ENCODE peak calls at places on chromosomes 12 and 14, in eight cellular contexts. One of them, this sample, is unnamed.

GRCh38 chr12:53381739-53382630 is 2.0 kb downstream of the SP1 start:
- DNase-seq in hepatocyte: peak
- DNase-seq in osteoblast: peak
- DNase-seq in fibroblast of lung: peak
- DNase-seq in SK-N-SH: no peak
- DNase-seq in H9: peak
- DNase-seq in endothelial cell of umbilical vein: peak
- DNase-seq in HCT116: no peak
- DNase-seq in this sample: peak

GRCh38 chr14:97709552-97709951 is 912.4 kb downstream of the VRK1 start:
- DNase-seq in HCT116: no peak
- DNase-seq in hepatocyte: no peak
- DNase-seq in H9: no peak
- DNase-seq in fibroblast of lung: no peak
- DNase-seq in endothelial cell of umbilical vein: no peak
- DNase-seq in SK-N-SH: no peak
- DNase-seq in osteoblast: no peak
- DNase-seq in this sample: no peak

GRCh38 chr12:95637010-95637409 is 85.7 kb upstream of the USP44 start:
- DNase-seq in osteoblast: no peak
- DNase-seq in H9: no peak
- DNase-seq in fibroblast of lung: no peak
- DNase-seq in HCT116: no peak
- DNase-seq in endothelial cell of umbilical vein: no peak
- DNase-seq in SK-N-SH: no peak
- DNase-seq in hepatocyte: no peak
- DNase-seq in this sample: no peak

GRCh38 chr14:22185191-22185590 is 403.8 kb downstream of the DAD1 start:
- DNase-seq in osteoblast: no peak
- DNase-seq in endothelial cell of umbilical vein: peak
- DNase-seq in HCT116: no peak
- DNase-seq in fibroblast of lung: peak
- DNase-seq in hepatocyte: no peak
- DNase-seq in H9: no peak
- DNase-seq in SK-N-SH: no peak
- DNase-seq in this sample: no peak

GRCh38 chr12:105092336-105092735 is 8.1 kb upstream of the ALDH1L2 start:
- DNase-seq in hepatocyte: peak
- DNase-seq in H9: peak
- DNase-seq in fibroblast of lung: no peak
- DNase-seq in HCT116: no peak
- DNase-seq in osteoblast: no peak
- DNase-seq in SK-N-SH: no peak
- DNase-seq in endothelial cell of umbilical vein: no peak
- DNase-seq in this sample: no peak

GRCh38 chr14:100536721-100537700 is 50.2 kb downstream of the BEGAIN start:
- DNase-seq in endothelial cell of umbilical vein: no peak
- DNase-seq in fibroblast of lung: no peak
- DNase-seq in osteoblast: peak
- DNase-seq in HCT116: no peak
- DNase-seq in H9: peak
- DNase-seq in SK-N-SH: peak
- DNase-seq in hepatocyte: no peak
- DNase-seq in this sample: no peak

GRCh38 chr12:95694148-95694547 is 96.4 kb downstream of the NTN4 start:
- DNase-seq in SK-N-SH: no peak
- DNase-seq in HCT116: no peak
- DNase-seq in H9: no peak
- DNase-seq in hepatocyte: no peak
- DNase-seq in endothelial cell of umbilical vein: no peak
- DNase-seq in osteoblast: no peak
- DNase-seq in fibroblast of lung: peak
- DNase-seq in this sample: no peak

GRCh38 chr14:19895282-19895681 is 20.3 kb downstream of the OR4K2 start:
- DNase-seq in SK-N-SH: no peak
- DNase-seq in osteoblast: no peak
- DNase-seq in fibroblast of lung: no peak
- DNase-seq in H9: no peak
- DNase-seq in HCT116: no peak
- DNase-seq in endothelial cell of umbilical vein: no peak
- DNase-seq in hepatocyte: no peak
- DNase-seq in this sample: no peak

GRCh38 chr12:82383930-82384513 is 25.7 kb downstream of the METTL25 start:
- DNase-seq in H9: no peak
- DNase-seq in SK-N-SH: no peak
- DNase-seq in HCT116: no peak
- DNase-seq in endothelial cell of umbilical vein: peak
- DNase-seq in fibroblast of lung: peak
- DNase-seq in hepatocyte: no peak
- DNase-seq in osteoblast: no peak
- DNase-seq in this sample: no peak

GRCh38 chr12:106590601-106591000 is 7.8 kb downstream of the RFX4 start:
- DNase-seq in fibroblast of lung: no peak
- DNase-seq in H9: no peak
- DNase-seq in osteoblast: no peak
- DNase-seq in endothelial cell of umbilical vein: no peak
- DNase-seq in HCT116: no peak
- DNase-seq in hepatocyte: no peak
- DNase-seq in SK-N-SH: no peak
- DNase-seq in this sample: no peak

GRCh38 chr14:74507085-74507484 is 13.5 kb downstream of the ISCA2 start:
- DNase-seq in H9: no peak
- DNase-seq in endothelial cell of umbilical vein: no peak
- DNase-seq in fibroblast of lung: no peak
- DNase-seq in hepatocyte: no peak
- DNase-seq in SK-N-SH: no peak
- DNase-seq in HCT116: no peak
- DNase-seq in osteoblast: no peak
- DNase-seq in this sample: no peak

GRCh38 chr12:12733118-12733517 is 15.9 kb downstream of the CDKN1B start:
- DNase-seq in HCT116: no peak
- DNase-seq in hepatocyte: no peak
- DNase-seq in osteoblast: no peak
- DNase-seq in fibroblast of lung: no peak
- DNase-seq in H9: no peak
- DNase-seq in SK-N-SH: no peak
- DNase-seq in endothelial cell of umbilical vein: no peak
- DNase-seq in this sample: no peak

GRCh38 chr14:31964979-31965734 is 111.9 kb upstream of the ARHGAP5 start:
- DNase-seq in endothelial cell of umbilical vein: no peak
- DNase-seq in hepatocyte: no peak
- DNase-seq in SK-N-SH: no peak
- DNase-seq in HCT116: no peak
- DNase-seq in osteoblast: no peak
- DNase-seq in H9: no peak
- DNase-seq in fibroblast of lung: peak
- DNase-seq in this sample: no peak

GRCh38 chr12:7068240-7068993 is 7.9 kb downstream of the C1S start:
- DNase-seq in SK-N-SH: no peak
- DNase-seq in H9: no peak
- DNase-seq in endothelial cell of umbilical vein: no peak
- DNase-seq in osteoblast: no peak
- DNase-seq in hepatocyte: peak
- DNase-seq in fibroblast of lung: peak
- DNase-seq in HCT116: no peak
- DNase-seq in this sample: no peak

GRCh38 chr12:72296389-72296788 is 24.2 kb downstream of the TRHDE start:
- DNase-seq in fibroblast of lung: peak
- DNase-seq in hepatocyte: peak
- DNase-seq in H9: no peak
- DNase-seq in SK-N-SH: no peak
- DNase-seq in HCT116: peak
- DNase-seq in osteoblast: no peak
- DNase-seq in endothelial cell of umbilical vein: no peak
- DNase-seq in this sample: no peak

GRCh38 chr12:12718853-12719252 is 1.7 kb downstream of the CDKN1B start:
- DNase-seq in HCT116: no peak
- DNase-seq in hepatocyte: no peak
- DNase-seq in SK-N-SH: no peak
- DNase-seq in endothelial cell of umbilical vein: peak
- DNase-seq in osteoblast: no peak
- DNase-seq in H9: no peak
- DNase-seq in fibroblast of lung: peak
- DNase-seq in this sample: peak

GRCh38 chr12:10301103-10301502 is 6.6 kb upstream of the KLRD1 start:
- DNase-seq in H9: no peak
- DNase-seq in osteoblast: no peak
- DNase-seq in endothelial cell of umbilical vein: no peak
- DNase-seq in SK-N-SH: no peak
- DNase-seq in fibroblast of lung: peak
- DNase-seq in hepatocyte: no peak
- DNase-seq in HCT116: no peak
- DNase-seq in this sample: no peak

GRCh38 chr14:99271951-99272668 is at the start of gene BCL11B:
- DNase-seq in endothelial cell of umbilical vein: peak
- DNase-seq in H9: peak
- DNase-seq in hepatocyte: peak
- DNase-seq in HCT116: peak
- DNase-seq in fibroblast of lung: peak
- DNase-seq in osteoblast: peak
- DNase-seq in SK-N-SH: peak
- DNase-seq in this sample: peak
- H2AFZ ChIP-seq in endothelial cell of umbilical vein: peak
- H2AFZ ChIP-seq in H9: no peak
- H2AFZ ChIP-seq in hepatocyte: peak
- H2AFZ ChIP-seq in HCT116: peak
- H2AFZ ChIP-seq in fibroblast of lung: no peak
- H2AFZ ChIP-seq in osteoblast: peak
- H2AFZ ChIP-seq in SK-N-SH: peak
- H2AFZ ChIP-seq in this sample: peak

DNA sequence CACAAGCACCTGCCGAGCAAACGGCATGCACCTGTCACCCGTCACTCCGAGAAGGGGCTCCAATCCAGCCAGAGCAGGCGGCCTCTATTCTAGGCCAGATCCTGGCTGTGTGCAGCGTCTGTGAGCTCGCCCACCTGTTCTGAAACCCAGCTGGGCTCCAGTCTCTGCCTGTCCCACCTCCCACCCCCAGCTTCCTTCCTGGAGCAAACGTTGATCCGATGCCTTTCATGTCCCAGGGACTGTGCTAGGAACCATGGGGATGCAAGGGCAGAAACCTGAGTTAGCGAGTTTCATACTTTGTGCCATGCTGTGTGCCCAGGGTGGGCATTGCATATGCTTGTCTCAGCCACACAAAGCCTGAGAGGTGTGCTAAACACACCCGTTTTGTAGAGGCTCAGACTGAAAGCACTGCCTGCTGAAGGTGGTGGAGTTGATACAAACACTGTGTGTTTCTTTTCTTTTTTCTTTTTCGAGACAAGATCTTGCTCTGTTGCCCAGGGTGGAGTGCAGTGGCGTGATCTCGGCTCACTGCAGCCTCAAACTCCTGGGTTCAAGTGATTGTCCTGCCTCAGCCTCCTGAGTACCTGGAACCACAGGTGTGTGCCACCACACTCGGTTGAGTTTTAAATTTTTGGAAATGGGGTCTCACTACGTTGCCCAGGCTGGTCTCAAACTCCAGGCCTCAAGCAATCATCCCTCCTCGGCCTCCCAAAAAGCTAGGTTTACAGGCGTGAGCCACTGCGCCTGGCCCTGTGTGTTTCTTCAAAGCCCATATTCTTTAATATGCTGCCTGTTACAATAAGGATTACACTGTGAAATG is 84.1 kb upstream of the MED13L start:
- DNase-seq in fibroblast of lung: no peak
- DNase-seq in osteoblast: no peak
- DNase-seq in SK-N-SH: no peak
- DNase-seq in H9: no peak
- DNase-seq in HCT116: no peak
- DNase-seq in endothelial cell of umbilical vein: no peak
- DNase-seq in hepatocyte: no peak
- DNase-seq in this sample: peak
- TF ChIP-seq CTCF in fibroblast of lung: no peak
- TF ChIP-seq CTCF in osteoblast: no peak
- TF ChIP-seq CTCF in SK-N-SH: no peak
- TF ChIP-seq CTCF in H9: no peak
- TF ChIP-seq CTCF in HCT116: no peak
- TF ChIP-seq CTCF in endothelial cell of umbilical vein: no peak
- TF ChIP-seq CTCF in hepatocyte: no peak
- TF ChIP-seq CTCF in this sample: no peak

GRCh38 chr12:113664224-113664681 is 192.6 kb upstream of the LHX5 start:
- DNase-seq in H9: no peak
- DNase-seq in osteoblast: no peak
- DNase-seq in SK-N-SH: no peak
- DNase-seq in hepatocyte: no peak
- DNase-seq in fibroblast of lung: no peak
- DNase-seq in endothelial cell of umbilical vein: no peak
- DNase-seq in HCT116: no peak
- DNase-seq in this sample: no peak
- H3K27ac ChIP-seq in H9: no peak
- H3K27ac ChIP-seq in osteoblast: no peak
- H3K27ac ChIP-seq in SK-N-SH: no peak
- H3K27ac ChIP-seq in hepatocyte: no peak
- H3K27ac ChIP-seq in fibroblast of lung: no peak
- H3K27ac ChIP-seq in endothelial cell of umbilical vein: no peak
- H3K27ac ChIP-seq in HCT116: no peak
- H3K27ac ChIP-seq in this sample: no peak

GRCh38 chr14:61149896-61150295 is 131.2 kb downstream of the TMEM30B start:
- DNase-seq in SK-N-SH: no peak
- DNase-seq in hepatocyte: no peak
- DNase-seq in endothelial cell of umbilical vein: no peak
- DNase-seq in HCT116: no peak
- DNase-seq in fibroblast of lung: no peak
- DNase-seq in osteoblast: no peak
- DNase-seq in H9: no peak
- DNase-seq in this sample: no peak
- H2AFZ ChIP-seq in SK-N-SH: no peak
- H2AFZ ChIP-seq in hepatocyte: no peak
- H2AFZ ChIP-seq in endothelial cell of umbilical vein: no peak
- H2AFZ ChIP-seq in HCT116: no peak
- H2AFZ ChIP-seq in fibroblast of lung: no peak
- H2AFZ ChIP-seq in osteoblast: no peak
- H2AFZ ChIP-seq in H9: no peak
- H2AFZ ChIP-seq in this sample: no peak

DNA sequence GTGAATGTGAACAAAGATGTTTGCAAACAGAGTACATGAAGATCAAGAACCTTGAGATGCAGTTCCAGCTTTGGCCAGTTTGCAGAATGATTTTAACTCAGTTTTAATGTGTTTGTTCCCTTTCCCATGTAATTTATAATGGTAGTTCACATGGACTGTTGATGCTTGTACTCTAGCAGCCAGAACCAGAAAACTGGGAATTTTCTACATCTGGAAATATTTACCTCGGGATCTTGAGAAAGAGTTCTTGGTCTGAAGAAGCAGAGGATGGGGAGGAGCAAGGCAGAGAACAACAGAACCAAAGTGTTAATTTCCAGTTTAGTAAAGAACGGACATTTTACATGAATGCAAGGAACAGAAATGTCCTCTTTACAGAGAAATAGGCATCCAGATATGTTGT is 37.0 kb upstream of the PMCH start:
- DNase-seq in SK-N-SH: no peak
- DNase-seq in osteoblast: no peak
- DNase-seq in H9: no peak
- DNase-seq in fibroblast of lung: no peak
- DNase-seq in hepatocyte: no peak
- DNase-seq in HCT116: no peak
- DNase-seq in endothelial cell of umbilical vein: no peak
- DNase-seq in this sample: no peak
- TF ChIP-seq CTCF in SK-N-SH: no peak
- TF ChIP-seq CTCF in osteoblast: no peak
- TF ChIP-seq CTCF in H9: no peak
- TF ChIP-seq CTCF in fibroblast of lung: no peak
- TF ChIP-seq CTCF in hepatocyte: no peak
- TF ChIP-seq CTCF in HCT116: no peak
- TF ChIP-seq CTCF in endothelial cell of umbilical vein: no peak
- TF ChIP-seq CTCF in this sample: no peak

This sample was measured in MM.1S.